ENCODE peak calls at places on chromosomes 2 and 18, in five cellular contexts. One of them, this sample, is unnamed.

GRCh38 chr2:40147360-40147759 is 304.5 kb downstream of the SLC8A1 start:
- DNase-seq in vagina: no peak
- DNase-seq in lung: no peak
- DNase-seq in left ventricle myocardium inferior: no peak
- DNase-seq in sigmoid colon: no peak
- DNase-seq in this sample: no peak

GRCh38 chr2:219722276-219722883 is 95.0 kb downstream of the SLC4A3 start:
- DNase-seq in vagina: peak; percentile 25
- DNase-seq in lung: no peak
- DNase-seq in left ventricle myocardium inferior: no peak
- DNase-seq in sigmoid colon: no peak
- DNase-seq in this sample: no peak

GRCh38 chr2:68907923-68908253 is 36.7 kb upstream of the BMP10 start:
- DNase-seq in vagina: no peak
- DNase-seq in lung: no peak
- DNase-seq in left ventricle myocardium inferior: no peak
- DNase-seq in sigmoid colon: no peak
- DNase-seq in this sample: no peak

GRCh38 chr2:226800941-226801784 is 1.5 kb upstream of the IRS1 start:
- DNase-seq in vagina: peak; percentile 96
- DNase-seq in lung: peak; percentile 87
- DNase-seq in left ventricle myocardium inferior: peak; percentile 86
- DNase-seq in sigmoid colon: peak; percentile 93
- DNase-seq in this sample: no peak

GRCh38 chr18:57970356-57971095 is 73.5 kb upstream of the NEDD4L start:
- DNase-seq in vagina: no peak
- DNase-seq in lung: no peak
- DNase-seq in left ventricle myocardium inferior: no peak
- DNase-seq in sigmoid colon: no peak
- DNase-seq in this sample: no peak

GRCh38 chr18:45967007-45967706 is at the start of gene EPG5:
- DNase-seq in vagina: peak; percentile 97
- DNase-seq in lung: peak; percentile 97
- DNase-seq in left ventricle myocardium inferior: peak; percentile 96
- DNase-seq in sigmoid colon: peak; percentile 97
- DNase-seq in this sample: peak; percentile 97

GRCh38 chr18:3207565-3207964 is 12.2 kb downstream of the MYOM1 start:
- DNase-seq in vagina: no peak
- DNase-seq in lung: no peak
- DNase-seq in left ventricle myocardium inferior: no peak
- DNase-seq in sigmoid colon: no peak
- DNase-seq in this sample: no peak

GRCh38 chr18:902179-902718 is 2.4 kb upstream of the ADCYAP1 start:
- DNase-seq in vagina: no peak
- DNase-seq in lung: no peak
- DNase-seq in left ventricle myocardium inferior: no peak
- DNase-seq in sigmoid colon: no peak
- DNase-seq in this sample: no peak

GRCh38 chr2:234288974-234289455 is 207.9 kb downstream of the ARL4C start:
- DNase-seq in vagina: peak; percentile 94
- DNase-seq in lung: peak; percentile 75
- DNase-seq in left ventricle myocardium inferior: peak; percentile 51
- DNase-seq in sigmoid colon: peak; percentile 80
- DNase-seq in this sample: no peak

GRCh38 chr18:77000527-77000926 is 132.1 kb downstream of the MBP start:
- DNase-seq in vagina: no peak
- DNase-seq in lung: no peak
- DNase-seq in left ventricle myocardium inferior: peak; percentile 56
- DNase-seq in sigmoid colon: peak; percentile 75
- DNase-seq in this sample: no peak

GRCh38 chr2:224083631-224084030 is 44.5 kb upstream of the SERPINE2 start:
- DNase-seq in vagina: no peak
- DNase-seq in lung: no peak
- DNase-seq in left ventricle myocardium inferior: no peak
- DNase-seq in sigmoid colon: no peak
- DNase-seq in this sample: no peak

GRCh38 chr2:8685697-8686358 is 4.0 kb downstream of the ID2 start:
- DNase-seq in vagina: no peak
- DNase-seq in lung: peak; percentile 71
- DNase-seq in left ventricle myocardium inferior: peak; percentile 69
- DNase-seq in sigmoid colon: peak; percentile 85
- DNase-seq in this sample: peak; percentile 92

GRCh38 chr2:224983719-224984388 is 58.4 kb downstream of the DOCK10 start:
- DNase-seq in vagina: no peak
- DNase-seq in lung: no peak
- DNase-seq in left ventricle myocardium inferior: no peak
- DNase-seq in sigmoid colon: no peak
- DNase-seq in this sample: no peak

GRCh38 chr2:9809448-9810088 is 33.7 kb upstream of the TAF1B start:
- DNase-seq in vagina: no peak
- DNase-seq in lung: no peak
- DNase-seq in left ventricle myocardium inferior: no peak
- DNase-seq in sigmoid colon: peak; percentile 59
- DNase-seq in this sample: peak; percentile 64

GRCh38 chr2:187774551-187775071 is 220.4 kb upstream of the TFPI start:
- DNase-seq in vagina: no peak
- DNase-seq in lung: no peak
- DNase-seq in left ventricle myocardium inferior: no peak
- DNase-seq in sigmoid colon: no peak
- DNase-seq in this sample: no peak

GRCh38 chr18:7117390-7118355 is at the start of gene LAMA1:
- DNase-seq in vagina: no peak
- DNase-seq in lung: no peak
- DNase-seq in left ventricle myocardium inferior: no peak
- DNase-seq in sigmoid colon: no peak
- DNase-seq in this sample: peak; percentile 82

GRCh38 chr2:121550669-121551068 is 20.0 kb downstream of the RNU4ATAC start:
- DNase-seq in vagina: no peak
- DNase-seq in lung: no peak
- DNase-seq in left ventricle myocardium inferior: no peak
- DNase-seq in sigmoid colon: no peak
- DNase-seq in this sample: no peak

GRCh38 chr2:68669651-68670050 is 26.3 kb downstream of the PROKR1 start:
- DNase-seq in vagina: no peak
- DNase-seq in lung: no peak
- DNase-seq in left ventricle myocardium inferior: no peak
- DNase-seq in sigmoid colon: no peak
- DNase-seq in this sample: no peak

GRCh38 chr18:39199231-39199855 is 1633.7 kb upstream of the CELF4 start:
- DNase-seq in vagina: no peak
- DNase-seq in lung: no peak
- DNase-seq in left ventricle myocardium inferior: no peak
- DNase-seq in sigmoid colon: no peak
- DNase-seq in this sample: no peak

GRCh38 chr2:232876071-232876977 is 6.3 kb downstream of the SNORC start:
- DNase-seq in vagina: no peak
- DNase-seq in lung: no peak
- DNase-seq in left ventricle myocardium inferior: no peak
- DNase-seq in sigmoid colon: peak; percentile 36
- DNase-seq in this sample: no peak
- TF ChIP-seq CTCF in vagina: no peak
- TF ChIP-seq CTCF in lung: no peak
- TF ChIP-seq CTCF in left ventricle myocardium inferior: no peak
- TF ChIP-seq CTCF in sigmoid colon: no peak
- TF ChIP-seq CTCF in this sample: peak; percentile 27

GRCh38 chr18:31101148-31102019 is 837 bp downstream of the DSC2 start:
- DNase-seq in vagina: no peak
- DNase-seq in lung: peak; percentile 76
- DNase-seq in left ventricle myocardium inferior: peak; percentile 84
- DNase-seq in sigmoid colon: peak; percentile 80
- DNase-seq in this sample: no peak

GRCh38 chr18:31103423-31103822 is 1.2 kb upstream of the DSC2 start:
- DNase-seq in vagina: no peak
- DNase-seq in lung: no peak
- DNase-seq in left ventricle myocardium inferior: no peak
- DNase-seq in sigmoid colon: no peak
- DNase-seq in this sample: no peak

GRCh38 chr18:31100598-31101147 is 1.5 kb downstream of the DSC2 start:
- DNase-seq in vagina: no peak
- DNase-seq in lung: no peak
- DNase-seq in left ventricle myocardium inferior: no peak
- DNase-seq in sigmoid colon: no peak
- DNase-seq in this sample: no peak

GRCh38 chr18:31102941-31103340 is 720 bp upstream of the DSC2 start:
- DNase-seq in vagina: no peak
- DNase-seq in lung: no peak
- DNase-seq in left ventricle myocardium inferior: no peak
- DNase-seq in sigmoid colon: no peak
- DNase-seq in this sample: no peak

GRCh38 chr18:31102020-31102684 is at the start of gene DSC2:
- DNase-seq in vagina: no peak
- DNase-seq in lung: peak; percentile 51
- DNase-seq in left ventricle myocardium inferior: peak; percentile 26
- DNase-seq in sigmoid colon: no peak
- DNase-seq in this sample: no peak
- TF ChIP-seq CTCF in vagina: no peak
- TF ChIP-seq CTCF in lung: no peak
- TF ChIP-seq CTCF in left ventricle myocardium inferior: no peak
- TF ChIP-seq CTCF in sigmoid colon: no peak
- TF ChIP-seq CTCF in this sample: no peak

GRCh38 chr2:241501551-241501950 is 6.8 kb downstream of the STK25 start:
- DNase-seq in vagina: no peak
- DNase-seq in lung: no peak
- DNase-seq in left ventricle myocardium inferior: no peak
- DNase-seq in sigmoid colon: no peak
- DNase-seq in this sample: no peak
- TF ChIP-seq CTCF in vagina: no peak
- TF ChIP-seq CTCF in lung: no peak
- TF ChIP-seq CTCF in left ventricle myocardium inferior: no peak
- TF ChIP-seq CTCF in sigmoid colon: no peak
- TF ChIP-seq CTCF in this sample: no peak

DNA sequence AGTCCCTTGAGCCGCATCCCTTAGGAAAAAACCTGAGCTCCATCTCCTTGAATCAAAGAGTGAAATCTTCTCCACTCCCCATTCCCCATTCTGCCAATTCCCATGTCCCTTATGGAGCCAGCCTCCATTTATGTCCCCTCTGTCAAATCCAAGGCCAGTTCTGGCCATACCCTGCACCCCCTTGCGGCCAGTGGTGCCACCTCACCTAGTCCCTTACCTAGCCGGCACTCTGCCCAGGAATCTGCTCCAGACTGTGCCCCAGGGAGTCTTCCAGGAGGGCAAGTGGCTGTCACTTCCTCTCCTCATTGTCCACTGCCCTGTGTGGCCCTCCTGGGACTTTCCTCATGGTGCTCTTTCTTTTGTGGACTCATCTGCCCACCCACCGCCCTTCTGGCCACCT is 195.4 kb upstream of the RMP24 start:
- DNase-seq in vagina: no peak
- DNase-seq in lung: no peak
- DNase-seq in left ventricle myocardium inferior: no peak
- DNase-seq in sigmoid colon: no peak
- DNase-seq in this sample: no peak
- TF ChIP-seq CTCF in vagina: no peak
- TF ChIP-seq CTCF in lung: no peak
- TF ChIP-seq CTCF in left ventricle myocardium inferior: no peak
- TF ChIP-seq CTCF in sigmoid colon: no peak
- TF ChIP-seq CTCF in this sample: no peak

DNA sequence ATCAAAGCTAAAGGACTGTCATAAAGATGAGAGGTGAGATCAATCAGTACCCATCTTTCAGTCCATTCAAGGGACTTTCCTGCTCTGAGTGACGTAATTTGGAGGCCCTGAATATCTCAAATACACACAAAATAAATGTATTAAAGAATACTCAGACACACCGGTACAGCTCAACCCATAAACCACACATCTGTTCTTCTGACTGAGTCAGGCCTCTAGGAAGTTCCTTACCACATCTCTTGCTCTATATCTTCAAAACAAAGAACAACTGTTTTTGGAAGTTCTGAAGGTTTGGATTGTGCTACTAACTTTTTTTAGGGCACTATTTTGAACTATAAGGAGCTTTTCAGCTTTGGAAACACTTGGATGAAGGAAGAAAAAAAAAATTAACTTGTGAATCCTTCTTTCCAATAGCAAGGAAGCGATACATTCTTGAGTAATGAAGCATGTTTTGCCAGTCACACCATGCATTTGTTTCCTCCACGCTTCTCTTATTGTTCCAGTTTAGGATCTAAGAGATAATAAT is 866.5 kb upstream of the VRK2 start:
- DNase-seq in vagina: no peak
- DNase-seq in lung: no peak
- DNase-seq in left ventricle myocardium inferior: no peak
- DNase-seq in sigmoid colon: no peak
- DNase-seq in this sample: no peak
- TF ChIP-seq CTCF in vagina: no peak
- TF ChIP-seq CTCF in lung: no peak
- TF ChIP-seq CTCF in left ventricle myocardium inferior: no peak
- TF ChIP-seq CTCF in sigmoid colon: no peak
- TF ChIP-seq CTCF in this sample: no peak

DNA sequence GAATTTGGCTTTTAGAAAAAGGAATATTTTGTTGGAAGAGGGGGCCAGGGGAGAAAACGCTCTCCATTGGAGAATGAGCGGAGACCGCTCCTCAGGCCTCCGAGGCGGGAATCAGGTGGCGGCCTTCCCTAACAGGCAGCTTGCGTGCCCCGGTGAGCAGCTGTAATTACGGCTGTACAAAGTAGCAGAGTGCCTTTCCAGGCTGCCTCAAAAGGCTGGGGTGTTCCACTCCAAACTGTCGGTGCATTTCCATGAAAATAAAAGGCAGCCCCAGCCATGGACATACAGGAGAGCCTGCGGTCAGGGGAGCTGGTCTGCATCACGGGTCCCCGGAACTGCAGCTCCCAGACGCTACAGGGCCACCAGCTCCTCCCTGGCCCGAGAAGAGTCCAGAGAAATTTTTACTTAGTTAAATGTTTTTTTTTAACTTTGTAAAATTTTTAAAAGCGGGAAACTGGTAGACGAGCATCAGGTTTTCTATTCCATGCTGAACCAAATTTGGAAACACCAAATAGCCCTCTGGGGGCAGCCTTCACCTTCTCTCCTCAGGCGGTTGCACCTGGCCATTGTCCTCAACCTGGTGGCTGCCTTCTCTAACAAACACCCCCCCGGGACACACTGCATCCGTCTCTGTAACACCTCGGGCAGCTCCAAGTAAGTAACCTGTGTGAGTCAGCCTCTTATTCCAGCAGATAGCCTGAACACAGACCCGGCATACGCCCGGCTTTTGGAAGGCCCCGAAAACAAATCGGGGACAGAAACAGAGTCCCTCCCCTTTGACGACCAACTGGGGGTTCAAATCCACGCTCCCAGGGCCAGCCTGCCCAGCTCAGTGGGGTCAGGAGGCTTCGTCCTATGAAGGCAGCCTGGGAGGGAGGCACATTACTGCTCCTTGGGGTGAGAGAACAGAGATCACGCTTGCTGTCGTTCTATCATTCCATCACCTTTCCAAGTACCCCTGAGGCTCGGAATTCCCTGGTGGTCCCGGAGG is 209.2 kb upstream of the SALL3 start:
- DNase-seq in vagina: peak; percentile 61
- DNase-seq in lung: no peak
- DNase-seq in left ventricle myocardium inferior: no peak
- DNase-seq in sigmoid colon: peak; percentile 45
- DNase-seq in this sample: peak; percentile 81
- TF ChIP-seq CTCF in vagina: no peak
- TF ChIP-seq CTCF in lung: no peak
- TF ChIP-seq CTCF in left ventricle myocardium inferior: no peak
- TF ChIP-seq CTCF in sigmoid colon: no peak
- TF ChIP-seq CTCF in this sample: no peak

GRCh38 chr2:100919316-100919715 is 82.8 kb upstream of the RPL31 start:
- DNase-seq in vagina: no peak
- DNase-seq in lung: no peak
- DNase-seq in left ventricle myocardium inferior: no peak
- DNase-seq in sigmoid colon: no peak
- DNase-seq in this sample: no peak
- TF ChIP-seq CTCF in vagina: no peak
- TF ChIP-seq CTCF in lung: no peak
- TF ChIP-seq CTCF in left ventricle myocardium inferior: peak; percentile 34
- TF ChIP-seq CTCF in sigmoid colon: no peak
- TF ChIP-seq CTCF in this sample: peak; percentile 45

GRCh38 chr2:14756981-14757657 is 124.6 kb downstream of the LRATD1 start:
- DNase-seq in vagina: no peak
- DNase-seq in lung: no peak
- DNase-seq in left ventricle myocardium inferior: no peak
- DNase-seq in sigmoid colon: no peak
- DNase-seq in this sample: no peak
- TF ChIP-seq CTCF in vagina: no peak
- TF ChIP-seq CTCF in lung: no peak
- TF ChIP-seq CTCF in left ventricle myocardium inferior: no peak
- TF ChIP-seq CTCF in sigmoid colon: no peak
- TF ChIP-seq CTCF in this sample: no peak

This sample was measured in osteocyte.